ENCODE peak calls at places on chromosomes 11 and 22, in six cellular contexts. R is GM23248; D is effector memory CD4-positive, alpha-beta T cell; Z is CD8-positive, alpha-beta T cell; W is naive thymus-derived CD4-positive, alpha-beta T cell; X is left ventricle myocardium inferior. M is an unnamed sample. For H3K9me3, the result is how much of the 10 kb centered on the place peaks cover.

GRCh38 chr11:91946397-91947090 is 278.1 kb upstream of the FAT3 start:
- DNase-seq in Z (no peak), W (no peak), R (no peak), X (no peak), D (no peak), M (no peak)

GRCh38 chr22:37549704-37550059 is 10.6 kb upstream of the CDC42EP1 start:
- DNase-seq in D (no peak), R (peak), Z (no peak), W (no peak), X (no peak), M (no peak)

GRCh38 chr11:65522640-65523322 is 2.1 kb upstream of the SCYL1 start:
- DNase-seq in X (peak), D (no peak), Z (peak), W (peak), R (no peak), M (no peak)

GRCh38 chr22:44620129-44620840 is 81.7 kb upstream of the PRR5 start:
- DNase-seq in D (peak), W (peak), R (peak), Z (peak), X (peak), M (peak)

GRCh38 chr11:27456140-27456801 is 16.3 kb downstream of the LGR4 start:
- DNase-seq in X (no peak), W (no peak), D (no peak), Z (no peak), R (peak), M (no peak)

GRCh38 chr11:61577383-61578118 is 3.3 kb downstream of the SYT7 start:
- DNase-seq in W (no peak), D (no peak), Z (no peak), R (peak), X (peak), M (no peak)

GRCh38 chr11:132028380-132029240 is 658.2 kb downstream of the NTM start:
- DNase-seq in D (no peak), W (no peak), X (peak), Z (no peak), R (peak), M (no peak)

GRCh38 chr11:63243533-63243932 is at the start of gene SLC22A25:
- DNase-seq in W (no peak), D (no peak), R (peak), Z (no peak), X (no peak), M (no peak)

GRCh38 chr11:85950317-85951048 is 95.3 kb downstream of the CCDC83 start:
- DNase-seq in X (no peak), D (no peak), W (no peak), R (no peak), Z (no peak), M (no peak)

GRCh38 chr11:30481385-30481784 is 104.8 kb downstream of the MPPED2 start:
- DNase-seq in X (no peak), Z (no peak), W (no peak), D (no peak), R (no peak), M (no peak)

GRCh38 chr22:17633217-17633997 is 4.9 kb upstream of the ATP6V1E1 start:
- DNase-seq in Z (no peak), R (peak), X (no peak), W (no peak), D (no peak), M (no peak)

GRCh38 chr11:120489799-120490198 is 21.7 kb upstream of the GRIK4 start:
- DNase-seq in Z (no peak), W (no peak), X (no peak), R (no peak), D (no peak), M (no peak)

GRCh38 chr11:126282361-126282741 is 542 bp upstream of the TIRAP start:
- DNase-seq in X (peak), W (peak), Z (peak), R (peak), D (no peak), M (no peak)

GRCh38 chr11:73759520-73760065 is 1.3 kb downstream of the RAB6A start:
- DNase-seq in D (no peak), X (no peak), Z (no peak), R (peak), W (no peak), M (no peak)

GRCh38 chr11:330694-331314 is 10.1 kb upstream of the IFITM3 start:
- DNase-seq in Z (no peak), D (no peak), R (no peak), W (no peak), X (no peak), M (no peak)

GRCh38 chr22:37162221-37163095 is 12.7 kb upstream of the IL2RB start:
- DNase-seq in D (peak), Z (peak), W (peak), X (no peak), R (no peak), M (no peak)

GRCh38 chr11:61820174-61820573 is 3.4 kb upstream of the FADS1 start:
- DNase-seq in W (no peak), Z (no peak), D (no peak), X (no peak), R (peak), M (no peak)

GRCh38 chr22:29346659-29347058 is 31.2 kb upstream of the RASL10A start:
- DNase-seq in W (no peak), X (no peak), D (no peak), Z (no peak), R (no peak), M (no peak)

GRCh38 chr11:32427935-32428664 is 7.2 kb downstream of the WT1 start:
- DNase-seq in Z (no peak), X (no peak), W (no peak), R (no peak), D (no peak), M (no peak)

GRCh38 chr11:13336246-13336873 is 58.8 kb downstream of the BMAL1 start:
- DNase-seq in D (no peak), Z (no peak), X (peak), W (no peak), R (peak), M (no peak)

GRCh38 chr11:35274909-35275807 is 136.2 kb downstream of the CD44 start:
- DNase-seq in Z (no peak), X (peak), D (no peak), R (peak), W (no peak), M (no peak)

GRCh38 chr11:69342588-69343330 is 48.8 kb downstream of the MYEOV start:
- DNase-seq in X (no peak), R (no peak), W (no peak), Z (no peak), D (no peak), M (no peak)

GRCh38 chr11:116231540-116231939 is 541.2 kb downstream of the BUD13 start:
- DNase-seq in R (no peak), W (no peak), Z (no peak), D (no peak), X (no peak), M (no peak)

DNA sequence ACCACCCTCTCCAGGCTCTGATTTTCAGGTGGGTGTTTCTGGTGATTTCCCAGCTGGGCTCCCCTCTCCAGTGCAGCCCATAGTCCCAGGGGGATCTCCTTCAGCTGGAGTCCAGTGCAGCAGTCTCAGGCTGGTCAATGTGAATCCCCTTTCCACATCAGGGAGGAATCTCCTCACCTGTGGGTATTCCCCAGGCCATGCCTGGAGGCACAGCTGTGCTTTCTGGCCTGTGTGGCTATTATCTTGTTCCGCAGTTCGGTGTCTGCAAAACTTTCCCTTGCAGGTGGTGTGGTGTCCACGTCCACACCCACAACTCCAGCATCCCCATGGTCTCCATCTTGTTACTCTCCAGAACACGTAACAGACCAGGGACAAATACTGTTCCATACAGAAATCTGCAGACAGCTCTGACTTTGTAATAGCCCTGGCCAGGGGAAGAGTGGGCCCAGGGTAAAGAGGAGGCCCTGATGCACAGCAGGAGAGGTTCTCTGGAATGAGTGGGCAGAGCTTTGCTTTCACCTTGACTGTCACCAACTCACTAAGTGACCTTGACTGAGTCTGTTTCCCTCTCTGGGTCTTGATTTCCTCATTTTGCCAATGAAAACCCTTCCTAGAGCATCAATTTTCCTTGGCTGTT is 183.2 kb downstream of the CSNK2A3 start:
- DNase-seq in X (no peak), W (no peak), R (no peak), Z (no peak), D (no peak), M (no peak)
- H3K9me3 ChIP-seq in X (under half), W (under half), R (under half), Z (under half), D (under half), M (under half)

DNA sequence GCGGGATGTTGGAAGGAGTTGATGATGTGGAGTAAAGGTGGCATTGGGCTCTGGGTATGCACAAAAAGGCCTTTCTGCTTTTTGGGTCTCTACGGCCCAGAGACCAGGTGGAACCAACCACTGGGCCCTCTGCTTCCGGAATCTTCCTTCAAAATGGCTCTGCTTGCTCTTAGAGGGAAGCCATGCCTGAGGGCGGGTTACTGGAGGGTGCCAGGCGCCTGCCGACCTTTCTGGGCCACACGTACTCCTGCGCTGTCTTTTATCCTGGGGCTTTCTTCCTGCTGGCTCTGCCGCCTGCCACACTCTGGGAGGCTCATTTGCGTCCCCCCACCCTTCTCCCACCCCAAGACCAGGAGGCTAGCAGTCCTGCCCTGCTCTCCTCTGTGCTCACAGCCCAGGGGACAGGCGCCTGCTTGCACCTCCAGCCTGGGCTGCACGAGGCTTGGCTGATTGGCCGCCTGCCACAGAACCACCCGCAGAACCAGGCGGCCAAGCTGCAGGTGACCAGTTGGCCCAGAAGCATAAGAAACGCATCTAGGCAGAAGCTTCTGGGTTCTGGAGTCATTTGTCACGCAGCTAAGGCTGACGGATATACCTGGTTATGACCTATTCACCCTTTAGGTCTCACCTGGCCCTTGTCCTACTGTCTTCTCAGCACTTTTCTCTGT is 536.9 kb downstream of the TBC1D22A start:
- DNase-seq in R (no peak), W (no peak), Z (no peak), X (no peak), D (no peak), M (no peak)
- H3K9me3 ChIP-seq in R (under half), W (under half), Z (under half), X (under half), D (under half), M (under half)

GRCh38 chr11:102770191-102770590 is 10.2 kb downstream of the MMP10 start:
- DNase-seq in D (no peak), W (no peak), X (no peak), Z (no peak), R (no peak), M (no peak)
- H3K9me3 ChIP-seq in D (under half), W (under half), X (under half), Z (under half), R (under half), M (under half)

DNA sequence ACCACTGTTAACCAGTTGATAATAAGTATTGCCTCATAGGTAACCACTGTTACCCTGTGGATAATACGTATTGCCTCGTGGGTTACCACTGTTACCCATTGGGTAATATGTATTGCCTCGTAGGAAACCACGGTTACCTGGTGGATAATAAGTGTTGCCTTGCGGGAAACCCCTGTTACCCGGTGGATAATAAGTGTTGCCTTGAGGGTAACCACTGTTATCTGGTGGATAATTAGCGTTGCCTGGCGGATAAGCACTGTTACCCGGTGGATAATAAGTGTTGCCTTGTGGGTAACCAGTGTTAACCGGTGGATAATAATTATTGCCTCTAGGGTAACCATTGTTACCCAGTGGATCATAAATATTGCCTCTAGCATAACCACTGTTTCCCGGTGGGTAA is 27.3 kb upstream of the NXPE4 start:
- DNase-seq in W (no peak), R (no peak), Z (no peak), D (no peak), X (no peak), M (no peak)
- H3K9me3 ChIP-seq in W (under half), R (under half), Z (under half), D (under half), X (under half), M (under half)

GRCh38 chr11:70644343-70645060 is 246.2 kb downstream of the CTTN start:
- DNase-seq in D (no peak), X (no peak), R (no peak), W (no peak), Z (no peak), M (no peak)

GRCh38 chr11:70643642-70644041 is 245.3 kb downstream of the CTTN start:
- DNase-seq in D (no peak), Z (no peak), R (no peak), W (no peak), X (no peak), M (no peak)

GRCh38 chr11:70646272-70647049 is 248.1 kb downstream of the CTTN start:
- DNase-seq in W (no peak), D (no peak), X (no peak), Z (peak), R (no peak), M (no peak)

GRCh38 chr11:70647188-70648166 is 249.1 kb downstream of the CTTN start:
- DNase-seq in W (no peak), R (no peak), D (no peak), Z (peak), X (no peak), M (no peak)

DNA sequence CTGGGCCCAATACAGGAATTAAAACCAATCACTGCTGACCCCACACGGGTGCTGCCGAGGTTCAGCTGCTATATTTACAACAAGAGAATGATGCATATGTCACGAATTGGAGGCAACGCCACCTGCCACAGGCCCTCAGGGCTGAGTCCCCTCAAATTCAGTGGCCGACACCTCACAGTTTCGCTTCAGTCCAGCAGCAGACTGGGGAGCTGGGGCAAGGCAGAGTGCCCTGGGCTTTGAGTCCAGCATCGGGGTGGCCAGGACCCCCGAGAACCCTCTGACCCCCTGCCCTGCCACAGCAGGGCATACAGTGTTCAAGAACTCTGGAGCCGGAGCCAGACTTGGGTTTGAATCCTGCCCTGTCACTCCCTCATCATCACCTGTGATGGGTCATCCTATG is 247.2 kb downstream of the CTTN start:
- DNase-seq in R (no peak), Z (peak), W (no peak), X (no peak), D (no peak), M (no peak)
- H3K9me3 ChIP-seq in R (under half), Z (under half), W (under half), X (under half), D (under half), M (under half)

DNA sequence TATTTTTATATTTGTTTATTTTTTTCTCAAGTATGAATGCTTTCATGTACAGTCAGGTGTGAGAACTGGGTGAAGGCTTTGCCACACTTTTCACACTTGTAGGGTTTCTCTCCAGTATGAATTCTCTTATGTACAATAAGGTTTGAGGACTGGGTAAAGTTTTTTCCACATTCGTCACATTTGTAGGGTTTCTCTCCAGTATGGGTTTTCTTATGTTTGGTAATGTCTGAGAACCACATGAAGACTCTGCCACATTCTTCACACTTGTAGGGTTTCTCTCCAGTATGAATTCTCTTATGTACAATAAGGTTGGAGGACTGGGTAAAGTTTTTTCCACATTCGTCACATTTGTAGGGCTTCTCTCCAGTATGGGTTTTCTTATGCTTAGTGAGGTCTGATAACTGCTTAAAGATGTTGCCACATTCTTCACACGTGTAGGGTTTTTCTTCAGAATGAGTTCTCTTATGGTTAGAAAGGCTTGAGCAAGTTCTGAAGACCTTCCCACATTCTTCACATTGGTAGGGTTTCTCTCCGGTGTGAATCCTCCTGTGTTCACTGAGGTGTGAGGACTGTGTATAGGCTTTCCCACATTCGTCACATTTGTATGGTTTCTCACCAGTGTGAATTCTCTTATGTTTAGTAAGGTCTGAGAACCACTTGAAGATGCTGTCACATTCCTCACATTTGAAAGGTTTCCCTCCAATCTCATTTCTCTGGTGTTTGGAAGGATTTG is 19.7 kb downstream of the ZNF195 start:
- DNase-seq in W (no peak), D (no peak), R (no peak), Z (no peak), X (no peak), M (no peak)
- H3K9me3 ChIP-seq in W (under half), D (half or more), R (under half), Z (half or more), X (half or more), M (half or more)

DNA sequence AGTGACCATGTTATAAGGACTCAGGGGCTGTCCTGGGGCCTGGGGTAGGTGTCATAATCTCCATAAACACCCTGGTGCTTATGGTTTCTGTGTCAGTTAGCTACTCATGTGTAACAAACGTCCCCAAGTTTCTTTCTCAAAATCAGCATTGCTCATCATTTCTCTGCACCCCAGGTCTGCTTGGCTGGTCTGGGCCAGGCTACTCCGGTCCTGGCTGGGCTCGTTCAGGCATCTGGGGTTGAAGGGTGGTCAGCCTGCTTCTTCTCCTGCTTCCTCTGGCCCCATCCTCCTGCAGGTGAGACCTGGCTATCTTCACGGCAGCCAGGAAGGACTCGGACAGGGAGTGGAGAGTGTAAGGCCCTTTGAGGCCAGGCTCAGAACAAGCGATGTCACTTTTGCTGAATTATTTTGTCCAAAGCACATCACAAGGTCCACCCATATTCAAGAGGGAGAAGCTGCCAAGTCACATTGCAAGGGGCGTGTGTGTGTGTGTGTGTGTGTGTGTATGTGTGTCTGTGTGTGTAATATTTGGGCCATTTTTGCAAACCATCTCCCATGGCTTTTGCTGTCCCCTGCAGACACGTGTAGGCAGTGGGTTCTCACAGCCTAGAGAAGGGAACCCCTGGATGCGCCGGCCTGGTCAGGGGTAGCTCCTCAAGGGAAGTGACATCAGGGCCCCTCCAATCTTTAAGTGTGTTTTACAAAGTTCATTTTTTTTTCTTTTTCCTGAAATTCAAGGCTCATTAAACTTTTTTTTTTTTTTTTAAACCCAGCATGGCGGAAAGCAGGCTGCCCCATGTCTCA is 535.8 kb downstream of the TBC1D22A start:
- DNase-seq in X (no peak), Z (no peak), R (no peak), W (no peak), D (no peak), M (no peak)
- H3K9me3 ChIP-seq in X (under half), Z (under half), R (under half), W (under half), D (under half), M (under half)

GRCh38 chr22:48445113-48445827 is 1382.4 kb downstream of the BRD1 start:
- DNase-seq in D (no peak), Z (no peak), R (peak), X (no peak), W (no peak), M (no peak)
- H3K9me3 ChIP-seq in D (under half), Z (under half), R (under half), X (under half), W (under half), M (under half)